ENCODE peak calls at places on chromosomes 16 and 17, in eight cellular contexts. One of them, this sample, is unnamed.
A peak's percentile ranks its signal among the peaks of the same experiment; 100 is the strongest.

GRCh38 chr16:81238296-81239011 is at the start of gene BCO1:
- DNase-seq in EL: peak; percentile 53
- DNase-seq in MCF 10A: peak; percentile 25
- DNase-seq in AG08395: peak; percentile 35
- DNase-seq in astrocyte: peak; percentile 78
- DNase-seq in stimulated activated CD4-positive, alpha-beta T cell treated with anti-CD3 and anti-CD28 coated beads, Interleukin-4, amount 100 ng/mL, for 4 hours: no peak
- DNase-seq in ELR: peak; percentile 71
- DNase-seq in effector memory CD4-positive, alpha-beta T cell: no peak
- DNase-seq in this sample: peak; percentile 41

GRCh38 chr16:10609410-10609774 is 29.0 kb upstream of the EMP2 start:
- DNase-seq in AG08395: peak; percentile 84
- DNase-seq in EL: peak; percentile 86
- DNase-seq in astrocyte: peak; percentile 93
- DNase-seq in MCF 10A: no peak
- DNase-seq in stimulated activated CD4-positive, alpha-beta T cell treated with anti-CD3 and anti-CD28 coated beads, Interleukin-4, amount 100 ng/mL, for 4 hours: no peak
- DNase-seq in ELR: peak; percentile 79
- DNase-seq in effector memory CD4-positive, alpha-beta T cell: no peak
- DNase-seq in this sample: peak; percentile 85

GRCh38 chr17:79777166-79777843 is 643 bp upstream of the CBX2 start:
- DNase-seq in stimulated activated CD4-positive, alpha-beta T cell treated with anti-CD3 and anti-CD28 coated beads, Interleukin-4, amount 100 ng/mL, for 4 hours: no peak
- DNase-seq in AG08395: no peak
- DNase-seq in EL: peak; percentile 58
- DNase-seq in astrocyte: peak; percentile 20
- DNase-seq in ELR: peak; percentile 66
- DNase-seq in MCF 10A: peak; percentile 69
- DNase-seq in effector memory CD4-positive, alpha-beta T cell: no peak
- DNase-seq in this sample: peak; percentile 71

GRCh38 chr16:14301150-14302030 is 230.3 kb downstream of the MRTFB start:
- DNase-seq in astrocyte: no peak
- DNase-seq in MCF 10A: peak; percentile 43
- DNase-seq in effector memory CD4-positive, alpha-beta T cell: no peak
- DNase-seq in AG08395: peak; percentile 37
- DNase-seq in stimulated activated CD4-positive, alpha-beta T cell treated with anti-CD3 and anti-CD28 coated beads, Interleukin-4, amount 100 ng/mL, for 4 hours: peak; percentile 75
- DNase-seq in ELR: peak; percentile 55
- DNase-seq in EL: peak; percentile 54
- DNase-seq in this sample: peak; percentile 39

GRCh38 chr16:67191410-67191994 is 453 bp upstream of the E2F4 start:
- DNase-seq in astrocyte: no peak
- DNase-seq in stimulated activated CD4-positive, alpha-beta T cell treated with anti-CD3 and anti-CD28 coated beads, Interleukin-4, amount 100 ng/mL, for 4 hours: no peak
- DNase-seq in ELR: no peak
- DNase-seq in effector memory CD4-positive, alpha-beta T cell: no peak
- DNase-seq in EL: no peak
- DNase-seq in AG08395: no peak
- DNase-seq in MCF 10A: no peak
- DNase-seq in this sample: no peak

GRCh38 chr17:4786516-4786915 is 352 bp upstream of the VMO1 start:
- DNase-seq in stimulated activated CD4-positive, alpha-beta T cell treated with anti-CD3 and anti-CD28 coated beads, Interleukin-4, amount 100 ng/mL, for 4 hours: no peak
- DNase-seq in EL: no peak
- DNase-seq in ELR: no peak
- DNase-seq in AG08395: no peak
- DNase-seq in MCF 10A: no peak
- DNase-seq in effector memory CD4-positive, alpha-beta T cell: no peak
- DNase-seq in astrocyte: no peak
- DNase-seq in this sample: no peak

GRCh38 chr17:10130263-10130662 is 68.1 kb downstream of the GAS7 start:
- DNase-seq in ELR: no peak
- DNase-seq in stimulated activated CD4-positive, alpha-beta T cell treated with anti-CD3 and anti-CD28 coated beads, Interleukin-4, amount 100 ng/mL, for 4 hours: no peak
- DNase-seq in MCF 10A: no peak
- DNase-seq in effector memory CD4-positive, alpha-beta T cell: no peak
- DNase-seq in astrocyte: no peak
- DNase-seq in EL: no peak
- DNase-seq in AG08395: no peak
- DNase-seq in this sample: no peak

GRCh38 chr16:70696952-70697600 is 11.2 kb upstream of the MTSS2 start:
- DNase-seq in effector memory CD4-positive, alpha-beta T cell: no peak
- DNase-seq in astrocyte: no peak
- DNase-seq in ELR: peak; percentile 89
- DNase-seq in stimulated activated CD4-positive, alpha-beta T cell treated with anti-CD3 and anti-CD28 coated beads, Interleukin-4, amount 100 ng/mL, for 4 hours: no peak
- DNase-seq in AG08395: no peak
- DNase-seq in MCF 10A: no peak
- DNase-seq in EL: peak; percentile 88
- DNase-seq in this sample: no peak

GRCh38 chr17:59332890-59333377 is 1.5 kb downstream of the YPEL2 start:
- DNase-seq in ELR: peak; percentile 20
- DNase-seq in effector memory CD4-positive, alpha-beta T cell: no peak
- DNase-seq in AG08395: peak; percentile 39
- DNase-seq in EL: peak; percentile 11
- DNase-seq in MCF 10A: no peak
- DNase-seq in astrocyte: no peak
- DNase-seq in stimulated activated CD4-positive, alpha-beta T cell treated with anti-CD3 and anti-CD28 coated beads, Interleukin-4, amount 100 ng/mL, for 4 hours: no peak
- DNase-seq in this sample: peak; percentile 39

GRCh38 chr16:19809693-19810092 is 75.0 kb downstream of the GPRC5B start:
- DNase-seq in astrocyte: no peak
- DNase-seq in AG08395: no peak
- DNase-seq in ELR: no peak
- DNase-seq in effector memory CD4-positive, alpha-beta T cell: no peak
- DNase-seq in stimulated activated CD4-positive, alpha-beta T cell treated with anti-CD3 and anti-CD28 coated beads, Interleukin-4, amount 100 ng/mL, for 4 hours: no peak
- DNase-seq in EL: no peak
- DNase-seq in MCF 10A: no peak
- DNase-seq in this sample: no peak

GRCh38 chr16:80367037-80367658 is 173.6 kb upstream of the DYNLRB2 start:
- DNase-seq in astrocyte: no peak
- DNase-seq in stimulated activated CD4-positive, alpha-beta T cell treated with anti-CD3 and anti-CD28 coated beads, Interleukin-4, amount 100 ng/mL, for 4 hours: no peak
- DNase-seq in MCF 10A: no peak
- DNase-seq in AG08395: no peak
- DNase-seq in EL: no peak
- DNase-seq in ELR: no peak
- DNase-seq in effector memory CD4-positive, alpha-beta T cell: no peak
- DNase-seq in this sample: no peak

GRCh38 chr17:19744922-19745757 is 3.0 kb downstream of the ALDH3A1 start:
- DNase-seq in AG08395: peak; percentile 70
- DNase-seq in stimulated activated CD4-positive, alpha-beta T cell treated with anti-CD3 and anti-CD28 coated beads, Interleukin-4, amount 100 ng/mL, for 4 hours: peak; percentile 76
- DNase-seq in astrocyte: peak; percentile 23
- DNase-seq in MCF 10A: peak; percentile 66
- DNase-seq in ELR: peak; percentile 63
- DNase-seq in effector memory CD4-positive, alpha-beta T cell: peak; percentile 42
- DNase-seq in EL: peak; percentile 61
- DNase-seq in this sample: peak; percentile 83

GRCh38 chr16:68379472-68380347 is 68.6 kb downstream of the SMPD3 start:
- DNase-seq in MCF 10A: no peak
- DNase-seq in stimulated activated CD4-positive, alpha-beta T cell treated with anti-CD3 and anti-CD28 coated beads, Interleukin-4, amount 100 ng/mL, for 4 hours: no peak
- DNase-seq in effector memory CD4-positive, alpha-beta T cell: no peak
- DNase-seq in EL: no peak
- DNase-seq in astrocyte: no peak
- DNase-seq in ELR: no peak
- DNase-seq in AG08395: no peak
- DNase-seq in this sample: no peak

GRCh38 chr16:11163761-11164261 is 92.2 kb downstream of the SOCS1 start:
- DNase-seq in effector memory CD4-positive, alpha-beta T cell: no peak
- DNase-seq in AG08395: no peak
- DNase-seq in ELR: no peak
- DNase-seq in EL: no peak
- DNase-seq in stimulated activated CD4-positive, alpha-beta T cell treated with anti-CD3 and anti-CD28 coated beads, Interleukin-4, amount 100 ng/mL, for 4 hours: no peak
- DNase-seq in MCF 10A: no peak
- DNase-seq in astrocyte: no peak
- DNase-seq in this sample: no peak

GRCh38 chr17:77594416-77595209 is 363.9 kb upstream of the TNRC6C start:
- DNase-seq in effector memory CD4-positive, alpha-beta T cell: no peak
- DNase-seq in ELR: no peak
- DNase-seq in EL: no peak
- DNase-seq in stimulated activated CD4-positive, alpha-beta T cell treated with anti-CD3 and anti-CD28 coated beads, Interleukin-4, amount 100 ng/mL, for 4 hours: no peak
- DNase-seq in astrocyte: no peak
- DNase-seq in AG08395: no peak
- DNase-seq in MCF 10A: no peak
- DNase-seq in this sample: no peak

GRCh38 chr17:27293898-27294688 is at the start of gene WSB1:
- DNase-seq in stimulated activated CD4-positive, alpha-beta T cell treated with anti-CD3 and anti-CD28 coated beads, Interleukin-4, amount 100 ng/mL, for 4 hours: peak; percentile 88
- DNase-seq in MCF 10A: peak; percentile 89
- DNase-seq in effector memory CD4-positive, alpha-beta T cell: peak; percentile 85
- DNase-seq in EL: peak; percentile 90
- DNase-seq in ELR: peak; percentile 91
- DNase-seq in astrocyte: peak; percentile 73
- DNase-seq in AG08395: peak; percentile 98
- DNase-seq in this sample: peak; percentile 99

GRCh38 chr17:80449194-80449929 is 27.0 kb downstream of the NPTX1 start:
- DNase-seq in astrocyte: no peak
- DNase-seq in AG08395: no peak
- DNase-seq in effector memory CD4-positive, alpha-beta T cell: no peak
- DNase-seq in ELR: no peak
- DNase-seq in EL: no peak
- DNase-seq in stimulated activated CD4-positive, alpha-beta T cell treated with anti-CD3 and anti-CD28 coated beads, Interleukin-4, amount 100 ng/mL, for 4 hours: no peak
- DNase-seq in MCF 10A: no peak
- DNase-seq in this sample: no peak